ENCODE peak calls at places on chromosomes 12 and 14, in four cellular contexts. F is uterus, T is RWPE2, S is GM23338. E is an unnamed sample. For H3K4me1, the result is how much of the 10 kb centered on the place peaks cover.

GRCh38 chr12:120229583-120230325 is 28.8 kb upstream of the RPLP0 start:
- DNase-seq in F (no peak), T (no peak), S (peak), E (no peak)

GRCh38 chr14:53953828-53954550 is 2.6 kb downstream of the BMP4 start:
- DNase-seq in F (peak), T (peak), S (peak), E (peak)

GRCh38 chr12:93571854-93572711 is at the start of gene SOCS2:
- DNase-seq in F (peak), T (no peak), S (peak), E (peak)

GRCh38 chr14:34165847-34166340 is 215.0 kb upstream of the EGLN3 start:
- DNase-seq in F (no peak), T (no peak), S (no peak), E (no peak)

GRCh38 chr14:100530270-100531072 is 56.7 kb downstream of the BEGAIN start:
- DNase-seq in F (no peak), T (peak), S (no peak), E (no peak)

GRCh38 chr12:67534671-67535070 is 113.9 kb upstream of the DYRK2 start:
- DNase-seq in F (peak), T (no peak), S (no peak), E (no peak)

GRCh38 chr12:24025153-24025798 is 75.8 kb upstream of the SOX5 start:
- DNase-seq in F (no peak), T (no peak), S (peak), E (no peak)

GRCh38 chr12:96265836-96266235 is 71.7 kb downstream of the ELK3 start:
- DNase-seq in F (no peak), T (no peak), S (no peak), E (no peak)

GRCh38 chr14:73500360-73500759 is 9.6 kb downstream of the RIOX1 start:
- DNase-seq in F (no peak), T (no peak), S (no peak), E (no peak)

GRCh38 chr12:49920241-49920914 is 16.7 kb upstream of the FAIM2 start:
- DNase-seq in F (peak), T (no peak), S (no peak), E (no peak)

DNA sequence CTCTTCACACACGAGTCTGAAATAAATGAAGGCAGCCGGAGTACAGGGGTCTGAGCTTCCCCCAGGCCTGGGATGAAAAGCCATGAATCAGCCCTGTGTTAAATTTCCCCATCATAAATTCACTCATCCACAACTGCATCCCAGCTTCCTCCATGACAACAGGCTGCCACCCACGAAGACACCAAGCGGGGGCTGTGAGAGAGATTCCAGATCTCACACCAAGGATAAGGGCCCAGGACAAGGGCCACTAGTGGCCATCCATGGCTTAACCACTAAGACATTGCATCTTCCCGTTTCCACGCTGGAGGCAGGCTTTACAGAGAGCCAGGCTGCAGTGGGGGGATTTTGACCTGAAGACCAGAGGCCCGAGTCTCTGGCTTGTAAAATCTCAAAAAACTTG is 94.0 kb upstream of the NCOR2 start:
- DNase-seq in F (no peak), T (no peak), S (no peak), E (no peak)
- TF ChIP-seq CTCF in F (no peak), T (no peak), S (no peak), E (no peak)

DNA sequence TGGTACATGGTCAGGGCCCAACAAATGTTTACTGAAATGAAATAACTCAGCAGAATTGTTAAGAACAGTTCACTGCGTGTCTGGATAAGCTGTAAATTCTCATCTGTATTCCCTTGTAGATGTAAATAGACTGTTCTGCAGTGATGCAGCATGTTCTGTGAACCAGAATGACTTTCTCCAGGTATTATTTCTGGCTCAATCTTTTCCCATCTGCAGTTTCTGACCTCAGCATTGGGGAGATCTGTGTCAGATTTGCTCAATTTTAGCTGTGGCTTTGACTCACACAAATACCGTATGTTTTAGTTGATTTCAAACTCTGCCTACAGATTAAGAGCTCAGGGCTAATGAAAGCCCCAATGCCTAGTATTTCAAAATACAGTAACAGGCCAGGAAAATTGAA is 49.2 kb upstream of the DICER1 start:
- DNase-seq in F (no peak), T (no peak), S (no peak), E (no peak)
- H3K4me1 ChIP-seq in F (under half), T (under half), S (under half), E (under half)

GRCh38 chr14:26905219-26905618 is 307.4 kb upstream of the NOVA1 start:
- DNase-seq in F (no peak), T (no peak), S (no peak), E (no peak)
- TF ChIP-seq CTCF in F (no peak), T (no peak), S (peak), E (no peak)

GRCh38 chr12:127507336-127507735 is 759.6 kb upstream of the TMEM132C start:
- DNase-seq in F (no peak), T (no peak), S (no peak), E (no peak)
- H3K4me1 ChIP-seq in F (under half), T (under half), S (under half), E (under half)

GRCh38 chr12:6605425-6606330 is 1.5 kb downstream of the CHD4 start:
- DNase-seq in F (no peak), T (no peak), S (peak), E (peak)
- TF ChIP-seq CTCF in F (no peak), T (no peak), S (peak), E (no peak)

DNA sequence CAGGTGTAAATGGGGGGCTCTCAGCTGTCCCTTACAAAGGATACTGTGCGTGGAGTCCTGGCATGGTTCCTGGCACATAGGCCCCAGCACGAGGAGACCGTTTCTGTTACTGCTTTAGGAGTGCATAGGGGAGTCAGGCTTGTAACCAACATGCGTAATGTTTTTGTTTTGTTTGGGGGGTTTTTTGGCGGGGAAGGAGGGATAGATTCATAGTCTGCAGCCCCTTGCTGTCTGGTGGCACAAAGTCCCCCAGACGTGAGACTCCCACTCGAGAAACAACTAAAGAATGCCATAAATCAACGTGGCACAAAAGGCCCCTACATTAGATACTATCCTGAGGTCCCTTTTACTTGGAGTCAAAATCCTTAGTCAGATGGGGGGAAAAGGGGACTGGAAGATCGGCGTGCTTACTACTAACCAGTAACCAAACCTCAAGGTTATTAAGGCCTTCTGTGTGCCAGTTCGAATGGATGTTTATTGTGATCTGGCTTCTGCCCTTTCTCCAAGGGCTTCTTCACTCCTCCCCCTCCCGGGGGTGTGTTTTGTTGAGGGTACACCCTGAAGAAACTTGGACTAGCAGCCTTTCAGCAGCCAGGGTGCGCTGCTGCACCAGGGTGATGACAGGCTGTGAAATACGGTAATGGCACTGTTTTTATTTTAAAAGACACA is 873 bp downstream of the ISCU start:
- DNase-seq in F (peak), T (peak), S (peak), E (peak)
- H3K4me1 ChIP-seq in F (under half), T (under half), S (under half), E (under half)

GRCh38 chr14:37707716-37708115 is 112.3 kb downstream of the TTC6 start:
- DNase-seq in F (no peak), T (no peak), S (no peak), E (no peak)

GRCh38 chr14:37712976-37713431 is 117.6 kb downstream of the TTC6 start:
- DNase-seq in F (no peak), T (no peak), S (no peak), E (no peak)

GRCh38 chr14:37711499-37712475 is 116.4 kb downstream of the TTC6 start:
- DNase-seq in F (no peak), T (no peak), S (no peak), E (no peak)

GRCh38 chr14:37708481-37708880 is 113.1 kb downstream of the TTC6 start:
- DNase-seq in F (no peak), T (no peak), S (no peak), E (no peak)

DNA sequence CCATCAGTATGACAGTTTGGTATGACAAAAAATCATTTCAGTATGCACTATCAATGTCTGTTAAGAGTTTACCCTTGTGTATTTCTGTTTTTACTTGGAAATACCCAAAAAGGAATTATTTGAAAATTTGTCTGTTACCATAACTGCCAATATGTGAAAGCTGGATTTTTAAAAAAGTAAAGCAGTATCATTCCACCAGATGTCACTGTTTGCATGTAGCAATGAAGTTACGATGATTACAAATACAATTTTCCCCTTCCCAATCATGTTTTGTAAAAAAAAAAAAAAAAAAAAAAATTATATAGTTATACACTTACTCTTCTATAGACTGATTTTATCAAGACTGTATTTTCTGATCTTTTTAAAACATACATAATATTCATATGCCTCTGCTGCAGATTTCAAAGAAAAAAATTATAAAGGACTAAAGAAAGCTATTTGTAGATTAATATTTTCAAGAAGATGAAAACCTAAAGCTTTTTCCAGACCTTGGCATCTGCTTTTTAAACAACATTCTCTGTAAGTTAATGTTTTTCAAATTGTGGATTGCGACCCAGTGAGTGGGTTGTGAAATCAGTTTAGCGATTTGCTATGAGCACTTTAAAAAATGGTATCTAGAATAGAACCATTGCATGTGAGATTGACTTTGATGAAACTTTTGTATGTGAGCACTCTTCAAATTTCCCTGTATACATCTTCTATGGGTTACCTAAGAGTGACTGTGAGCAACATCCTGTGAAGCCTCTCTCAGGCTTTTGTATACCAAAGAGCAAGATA is 114.2 kb downstream of the TTC6 start:
- DNase-seq in F (no peak), T (no peak), S (peak), E (no peak)
- TF ChIP-seq CTCF in F (no peak), T (peak), S (peak), E (no peak)

E was measured in prostate gland.